ENCODE peak calls at places on chromosomes 5 and 9, in six cellular contexts. J, X, Q, S, V and M are unnamed samples.

GRCh38 chr5:98753507-98753906 is 20.0 kb upstream of the RGMB start:
- DNase-seq in J (no peak), X (no peak), Q (no peak), S (no peak), V (no peak), M (no peak)

GRCh38 chr5:35393901-35394300 is 163.6 kb upstream of the PRLR start:
- DNase-seq in J (no peak), X (no peak), Q (no peak), S (no peak), V (no peak), M (no peak)

GRCh38 chr9:105437704-105438103 is 10.1 kb upstream of the FSD1L start:
- DNase-seq in J (no peak), X (no peak), Q (no peak), S (no peak), V (no peak), M (no peak)

GRCh38 chr5:127097288-127097687 is 24.0 kb upstream of the C5orf63 start:
- DNase-seq in J (no peak), X (no peak), Q (no peak), S (no peak), V (no peak), M (peak; percentile 57)

GRCh38 chr9:134059188-134059641 is 8.6 kb downstream of the BRD3 start:
- DNase-seq in J (no peak), X (no peak), Q (no peak), S (peak; percentile 20), V (no peak), M (peak; percentile 31)

GRCh38 chr5:7927466-7928375 is 58.8 kb downstream of the MTRR start:
- DNase-seq in J (peak; percentile 44), X (peak; percentile 66), Q (peak; percentile 10), S (peak; percentile 40), V (no peak), M (peak; percentile 72)

GRCh38 chr5:51382759-51383493 is at the start of gene ISL1:
- DNase-seq in J (peak; percentile 8), X (peak; percentile 71), Q (no peak), S (peak; percentile 69), V (no peak), M (peak; percentile 84)

GRCh38 chr5:150001660-150002493 is 1.3 kb downstream of the HMGXB3 start:
- DNase-seq in J (peak; percentile 67), X (peak; percentile 31), Q (peak; percentile 12), S (peak; percentile 49), V (no peak), M (peak; percentile 67)

GRCh38 chr5:38340961-38341500 is 82.7 kb downstream of the EGFLAM start:
- DNase-seq in J (no peak), X (no peak), Q (no peak), S (no peak), V (no peak), M (no peak)

GRCh38 chr9:116855881-116856662 is 169.0 kb downstream of the TRIM32 start:
- DNase-seq in J (no peak), X (no peak), Q (no peak), S (no peak), V (no peak), M (no peak)

GRCh38 chr9:135989722-135990467 is 28.7 kb upstream of the UBAC1 start:
- DNase-seq in J (peak; percentile 35), X (no peak), Q (no peak), S (no peak), V (no peak), M (no peak)

GRCh38 chr9:105129731-105130130 is 114.7 kb upstream of the SLC44A1 start:
- DNase-seq in J (no peak), X (no peak), Q (no peak), S (no peak), V (no peak), M (no peak)

GRCh38 chr9:116686135-116686534 is 970 bp upstream of the TRIM32 start:
- DNase-seq in J (no peak), X (no peak), Q (no peak), S (no peak), V (no peak), M (peak; percentile 35)

GRCh38 chr5:37696190-37697021 is 143.4 kb downstream of the GDNF start:
- DNase-seq in J (no peak), X (no peak), Q (no peak), S (no peak), V (no peak), M (no peak)

GRCh38 chr9:129748249-129748648 is 4.6 kb downstream of the PTGES start:
- DNase-seq in J (no peak), X (no peak), Q (no peak), S (no peak), V (no peak), M (no peak)

GRCh38 chr5:83104031-83104430 is 26.7 kb downstream of the XRCC4 start:
- DNase-seq in J (no peak), X (no peak), Q (no peak), S (no peak), V (no peak), M (no peak)

GRCh38 chr5:176611435-176611834 is 1.5 kb upstream of the GPRIN1 start:
- DNase-seq in J (peak; percentile 74), X (peak; percentile 76), Q (no peak), S (peak; percentile 61), V (no peak), M (peak; percentile 73)

GRCh38 chr9:93897075-93897970 is 57.8 kb downstream of the BARX1 start:
- DNase-seq in J (no peak), X (no peak), Q (no peak), S (peak; percentile 10), V (no peak), M (no peak)

GRCh38 chr5:143002459-143003327 is 232.5 kb downstream of the ARHGAP26 start:
- DNase-seq in J (peak; percentile 66), X (no peak), Q (no peak), S (peak; percentile 42), V (no peak), M (no peak)

GRCh38 chr5:81007637-81008027 is 47.5 kb downstream of the RASGRF2 start:
- DNase-seq in J (peak; percentile 39), X (no peak), Q (no peak), S (no peak), V (no peak), M (no peak)

GRCh38 chr5:180209137-180209581 is at the start of gene RASGEF1C:
- DNase-seq in J (peak; percentile 84), X (peak; percentile 73), Q (peak; percentile 40), S (no peak), V (no peak), M (no peak)

GRCh38 chr9:136410500-136411287 is at the start of the genes ENTR1 and PMPCA:
- DNase-seq in J (peak; percentile 99), X (peak; percentile 89), Q (peak; percentile 95), S (peak; percentile 91), V (peak; percentile 67), M (peak; percentile 94)

GRCh38 chr9:134957945-134958227 is 40.2 kb upstream of the FCN1 start:
- DNase-seq in J (no peak), X (no peak), Q (no peak), S (no peak), V (no peak), M (peak; percentile 12)

GRCh38 chr5:141559481-141559880 is 59.3 kb downstream of the DIAPH1 start:
- DNase-seq in J (no peak), X (no peak), Q (no peak), S (no peak), V (no peak), M (no peak)

GRCh38 chr9:133371261-133371711 is 4.6 kb downstream of the SURF4 start:
- DNase-seq in J (peak; percentile 84), X (no peak), Q (no peak), S (no peak), V (no peak), M (no peak)

GRCh38 chr5:168303398-168304020 is 12.1 kb downstream of the WWC1 start:
- DNase-seq in J (no peak), X (no peak), Q (no peak), S (no peak), V (no peak), M (no peak)

GRCh38 chr9:86679979-86680378 is 267.3 kb downstream of the GAS1 start:
- DNase-seq in J (no peak), X (no peak), Q (no peak), S (no peak), V (no peak), M (no peak)

GRCh38 chr9:120561699-120562098 is 18.3 kb downstream of the CDK5RAP2 start:
- DNase-seq in J (no peak), X (no peak), Q (no peak), S (no peak), V (no peak), M (no peak)

GRCh38 chr5:63170496-63170895 is 591.9 kb downstream of the LRRC70 start:
- DNase-seq in J (no peak), X (no peak), Q (no peak), S (no peak), V (no peak), M (no peak)

GRCh38 chr9:36438536-36438935 is 38.5 kb upstream of the RNF38 start:
- DNase-seq in J (no peak), X (no peak), Q (no peak), S (no peak), V (no peak), M (no peak)

GRCh38 chr9:133634024-133634691 is 2.0 kb upstream of the DBH start:
- DNase-seq in J (no peak), X (peak; percentile 50), Q (no peak), S (no peak), V (no peak), M (no peak)